ENCODE peak calls at places on chromosomes 1 and 21, in seven cellular contexts. D is mesendoderm, M is IMR-90, S is neuronal stem cell, A is H1, O is mesenchymal stem cell, Q is trophoblast cell. U is an unnamed sample.

GRCh38 chr1:64955093-64956066 is 11.0 kb downstream of the JAK1 start:
- DNase-seq in D (no peak), M (no peak), S (no peak), A (no peak), O (no peak), Q (no peak), U (peak)

GRCh38 chr1:177585492-177586220 is 384.2 kb downstream of the SEC16B start:
- DNase-seq in D (no peak), M (no peak), S (no peak), A (no peak), O (no peak), Q (peak), U (no peak)

GRCh38 chr21:34936874-34937563 is 112.1 kb downstream of the RUNX1 start:
- DNase-seq in D (no peak), M (no peak), S (no peak), A (no peak), O (no peak), Q (no peak), U (no peak)

GRCh38 chr1:998051-998821 is 1.7 kb downstream of the HES4 start:
- DNase-seq in D (peak), M (no peak), S (no peak), A (no peak), O (no peak), Q (no peak), U (peak)

GRCh38 chr1:105608713-105609112 is 1447.8 kb upstream of the PRMT6 start:
- DNase-seq in D (peak), M (no peak), S (no peak), A (no peak), O (peak), Q (peak), U (no peak)

GRCh38 chr1:214476958-214477870 is 74.2 kb downstream of the PTPN14 start:
- DNase-seq in D (no peak), M (peak), S (no peak), A (no peak), O (peak), Q (peak), U (no peak)

GRCh38 chr1:158112994-158113758 is 67.5 kb upstream of the CD1D start:
- DNase-seq in D (peak), M (peak), S (peak), A (no peak), O (peak), Q (peak), U (peak)

GRCh38 chr1:100240013-100240412 is 9.6 kb downstream of the DBT start:
- DNase-seq in D (no peak), M (no peak), S (no peak), A (no peak), O (peak), Q (no peak), U (no peak)

GRCh38 chr1:27605796-27606707 is 2.1 kb upstream of the AHDC1 start:
- DNase-seq in D (peak), M (peak), S (peak), A (no peak), O (peak), Q (peak), U (peak)

GRCh38 chr21:31543191-31543590 is 116.3 kb upstream of the SOD1 start:
- DNase-seq in D (no peak), M (peak), S (no peak), A (no peak), O (peak), Q (peak), U (no peak)

GRCh38 chr21:36873511-36873910 is 93.0 kb downstream of the HLCS start:
- DNase-seq in D (no peak), M (no peak), S (no peak), A (no peak), O (no peak), Q (peak), U (no peak)

GRCh38 chr1:9249263-9249533 is 14.6 kb downstream of the H6PD start:
- DNase-seq in D (no peak), M (no peak), S (no peak), A (no peak), O (no peak), Q (no peak), U (no peak)

GRCh38 chr1:9247894-9248293 is 13.3 kb downstream of the H6PD start:
- DNase-seq in D (no peak), M (no peak), S (no peak), A (no peak), O (no peak), Q (no peak), U (no peak)

GRCh38 chr1:9249534-9250335 is 15.2 kb downstream of the H6PD start:
- DNase-seq in D (peak), M (peak), S (peak), A (no peak), O (no peak), Q (peak), U (peak)

GRCh38 chr1:9246841-9247785 is 12.5 kb downstream of the H6PD start:
- DNase-seq in D (no peak), M (no peak), S (no peak), A (no peak), O (no peak), Q (no peak), U (no peak)

DNA sequence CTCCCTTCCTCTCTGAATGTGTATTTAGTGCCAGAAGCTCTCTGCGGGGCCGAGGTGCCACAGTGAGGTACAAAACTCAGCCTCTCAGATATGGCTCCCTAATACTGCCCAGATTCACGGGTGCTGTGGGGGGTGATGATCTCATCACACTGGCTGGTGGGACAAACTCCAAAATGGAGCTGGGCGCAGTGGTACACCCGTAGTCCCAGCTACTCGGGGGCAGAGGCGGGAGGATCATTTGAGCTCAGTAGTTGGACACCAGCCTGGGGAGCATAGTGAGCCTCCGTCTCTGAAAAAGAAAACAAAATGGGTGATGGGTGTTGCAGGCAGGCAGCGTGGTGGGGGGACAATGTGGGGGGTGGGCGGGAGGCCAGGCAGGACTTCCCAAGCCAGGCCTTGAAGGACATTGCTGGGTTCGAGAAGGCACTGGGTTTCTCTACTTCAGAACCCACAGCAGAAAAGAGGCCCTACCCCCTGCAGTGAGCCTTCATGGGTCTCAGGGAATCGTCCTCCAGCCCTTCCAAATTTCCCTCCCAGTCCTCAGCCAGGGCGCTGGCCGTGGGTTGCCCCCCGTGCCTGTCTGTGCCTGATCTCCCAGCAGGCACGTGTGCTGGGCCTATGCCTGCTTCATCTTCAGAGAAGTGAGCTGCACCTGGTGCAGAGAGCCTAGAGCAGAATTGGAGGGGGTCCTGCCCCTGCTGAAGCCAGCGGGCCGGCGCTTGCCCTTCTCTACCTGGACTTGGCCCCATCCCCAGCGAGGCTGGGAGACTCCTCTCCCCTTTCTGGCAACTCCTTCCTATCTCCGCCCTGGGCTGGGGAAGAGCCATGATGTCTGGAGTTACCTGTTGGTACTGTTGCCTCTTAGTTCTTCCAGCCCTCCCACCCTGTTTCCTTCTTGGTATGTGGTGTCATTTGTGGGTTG is 14.0 kb downstream of the H6PD start:
- DNase-seq in D (no peak), M (no peak), S (no peak), A (no peak), O (no peak), Q (no peak), U (no peak)
- H3K4ac ChIP-seq in D (no peak), M (no peak), S (no peak), A (no peak), O (no peak), Q (no peak), U (no peak)

DNA sequence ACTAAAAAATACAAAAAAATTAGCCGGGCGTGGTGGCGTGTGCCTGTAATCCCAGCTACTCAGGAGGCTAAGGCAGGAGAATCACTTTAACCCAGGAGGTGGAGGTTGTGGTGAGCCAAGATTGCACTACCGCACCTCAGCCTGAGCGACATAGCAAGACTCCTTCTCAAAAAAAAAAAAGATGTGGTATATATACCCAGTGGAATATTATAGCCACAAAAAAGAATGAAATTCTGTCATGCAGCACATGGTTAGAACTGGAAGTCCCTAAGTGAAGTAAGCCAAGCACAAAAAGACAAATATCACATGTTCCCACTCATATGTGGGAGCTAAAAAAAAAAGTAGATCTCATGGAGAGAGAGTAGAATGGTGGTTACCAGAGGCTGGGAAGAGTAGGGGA is 18.7 kb downstream of the PSMB4 start:
- DNase-seq in D (no peak), M (no peak), S (no peak), A (no peak), O (no peak), Q (no peak), U (no peak)
- H3K4ac ChIP-seq in D (no peak), M (no peak), S (no peak), A (no peak), O (no peak), Q (no peak), U (no peak)

DNA sequence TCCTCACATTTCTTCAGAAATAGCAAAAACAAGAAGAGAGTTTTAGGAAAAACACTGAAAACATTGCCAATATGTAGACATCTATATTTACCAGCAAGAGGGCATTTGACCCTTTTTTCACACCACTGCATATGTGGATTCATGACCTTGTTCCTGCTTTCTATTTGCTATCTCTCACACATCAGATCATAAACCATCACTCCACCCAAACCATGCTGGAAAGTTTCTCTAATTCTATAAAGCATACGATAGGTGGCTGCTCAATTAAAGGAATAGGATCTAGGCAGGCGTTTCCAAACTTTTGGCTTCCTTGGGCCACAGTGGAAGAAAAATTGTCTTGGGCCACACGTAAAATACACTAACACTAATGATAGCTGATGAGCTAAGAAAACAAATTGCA is 35.6 kb upstream of the SAMD13 start:
- DNase-seq in D (no peak), M (no peak), S (no peak), A (no peak), O (no peak), Q (no peak), U (no peak)
- H3K4ac ChIP-seq in D (no peak), M (no peak), S (no peak), A (no peak), O (no peak), Q (no peak), U (no peak)

GRCh38 chr1:234752927-234753326 is 142.9 kb upstream of the IRF2BP2 start:
- DNase-seq in D (no peak), M (no peak), S (no peak), A (no peak), O (no peak), Q (no peak), U (no peak)
- H3K4ac ChIP-seq in D (no peak), M (no peak), S (no peak), A (no peak), O (no peak), Q (no peak), U (no peak)

DNA sequence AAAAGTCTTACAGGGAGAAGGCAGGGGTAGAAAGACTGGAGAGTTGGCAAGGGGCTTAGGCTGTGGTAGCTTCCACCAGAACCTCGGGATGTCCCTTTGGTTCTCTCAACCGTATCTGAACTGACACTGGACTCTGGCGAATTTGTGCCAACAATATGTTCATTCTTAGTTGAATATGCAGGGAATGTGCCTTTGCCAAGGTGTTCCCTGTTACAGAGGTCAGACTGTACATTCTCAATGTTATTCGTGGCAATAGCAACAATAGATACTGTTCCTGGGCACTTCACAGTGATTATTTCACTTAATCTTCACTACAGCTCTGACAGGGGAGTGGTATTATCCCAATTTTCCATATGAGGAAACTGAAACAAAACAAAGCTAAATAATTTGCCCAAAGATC is 51.5 kb upstream of the RAB3GAP2 start:
- DNase-seq in D (no peak), M (no peak), S (no peak), A (no peak), O (no peak), Q (no peak), U (no peak)
- H3K4ac ChIP-seq in D (no peak), M (no peak), S (no peak), A (no peak), O (no peak), Q (no peak), U (no peak)

GRCh38 chr1:235651170-235651806 is 1.7 kb upstream of the GNG4 start:
- DNase-seq in D (no peak), M (no peak), S (no peak), A (no peak), O (no peak), Q (no peak), U (no peak)
- H3K4ac ChIP-seq in D (no peak), M (no peak), S (no peak), A (peak), O (no peak), Q (no peak), U (no peak)

GRCh38 chr1:165228676-165229075 is 127.8 kb downstream of the LMX1A start:
- DNase-seq in D (peak), M (peak), S (no peak), A (no peak), O (no peak), Q (peak), U (no peak)
- H3K4ac ChIP-seq in D (no peak), M (no peak), S (no peak), A (no peak), O (no peak), Q (no peak), U (no peak)

GRCh38 chr1:193125369-193125768 is 3.5 kb downstream of the CDC73 start:
- DNase-seq in D (no peak), M (no peak), S (no peak), A (no peak), O (no peak), Q (no peak), U (no peak)
- H3K4ac ChIP-seq in D (no peak), M (no peak), S (no peak), A (no peak), O (no peak), Q (peak), U (no peak)

U was measured in H9.